ENCODE peak calls at places on chromosomes 7 and 10, in eight cellular contexts. K is T follicular helper cell; S is ACHN; Q is A172; P is fibroblast of the aortic adventitia; V is fibroblast of villous mesenchyme; N is activated T-helper 1 cell treated with anti-CD3 and anti-CD28 coated beads, Interleukin-2, amount 50 U/mL, for 16 hours; F is OCI-M1. D is an unnamed sample.

GRCh38 chr10:11806706-11807105 is 16.4 kb upstream of the PROSER2 start:
- DNase-seq in K (no peak), S (no peak), Q (no peak), P (no peak), V (no peak), N (no peak), F (no peak), D (no peak)

GRCh38 chr10:22629843-22630228 is 84.5 kb downstream of the PIP4K2A start:
- DNase-seq in K (no peak), S (no peak), Q (no peak), P (no peak), V (no peak), N (no peak), F (peak), D (no peak)

GRCh38 chr10:85147346-85148250 is 819.2 kb downstream of the CCSER2 start:
- DNase-seq in K (no peak), S (no peak), Q (no peak), P (no peak), V (no peak), N (no peak), F (no peak), D (no peak)

GRCh38 chr7:24665564-24666294 is 91.5 kb downstream of the GSDME start:
- DNase-seq in K (peak), S (peak), Q (peak), P (peak), V (peak), N (no peak), F (peak), D (no peak)

GRCh38 chr10:126409821-126410220 is 21.5 kb upstream of the ADAM12 start:
- DNase-seq in K (no peak), S (no peak), Q (no peak), P (no peak), V (no peak), N (no peak), F (no peak), D (no peak)

GRCh38 chr7:1705856-1706255 is 35.8 kb downstream of the ELFN1 start:
- DNase-seq in K (no peak), S (no peak), Q (no peak), P (no peak), V (no peak), N (no peak), F (no peak), D (no peak)

GRCh38 chr7:151696738-151697514 is 177.2 kb upstream of the RHEB start:
- DNase-seq in K (no peak), S (peak), Q (peak), P (no peak), V (peak), N (no peak), F (no peak), D (no peak)

GRCh38 chr7:150343225-150343624 is 1.8 kb upstream of the RARRES2 start:
- DNase-seq in K (no peak), S (no peak), Q (no peak), P (no peak), V (no peak), N (no peak), F (no peak), D (no peak)

GRCh38 chr7:95501261-95501816 is 15.6 kb downstream of the ASB4 start:
- DNase-seq in K (no peak), S (peak), Q (peak), P (no peak), V (peak), N (no peak), F (peak), D (no peak)

GRCh38 chr7:150973571-150974451 is 4.3 kb downstream of the KCNH2 start:
- DNase-seq in K (peak), S (no peak), Q (no peak), P (no peak), V (no peak), N (no peak), F (no peak), D (no peak)

GRCh38 chr7:137882261-137882668 is 35.5 kb upstream of the DGKI start:
- DNase-seq in K (no peak), S (peak), Q (peak), P (peak), V (peak), N (no peak), F (no peak), D (peak)

D was measured in occipital lobe.